ENCODE peak calls at places on chromosomes 16 and 17, in eight cellular contexts. O, E, Q, R, B, K, Z and H are unnamed samples.

GRCh38 chr17:29561541-29562517 is 5.0 kb downstream of the ABHD15 start:
- DNase-seq in O (no peak), E (no peak), Q (no peak), R (no peak), B (no peak), K (no peak), Z (no peak), H (no peak)

GRCh38 chr17:39225974-39226683 is 384 bp upstream of the STAC2 start:
- DNase-seq in O (peak), E (no peak), Q (peak), R (no peak), B (no peak), K (no peak), Z (peak), H (no peak)

GRCh38 chr17:78271419-78272160 is 40.2 kb downstream of the TMEM235 start:
- DNase-seq in O (peak), E (no peak), Q (no peak), R (no peak), B (no peak), K (no peak), Z (no peak), H (no peak)

GRCh38 chr16:24130494-24131085 is 125.5 kb upstream of the CACNG3 start:
- DNase-seq in O (no peak), E (no peak), Q (no peak), R (no peak), B (no peak), K (no peak), Z (no peak), H (no peak)

GRCh38 chr17:67020293-67020766 is 24.0 kb upstream of the CACNG1 start:
- DNase-seq in O (no peak), E (no peak), Q (no peak), R (no peak), B (no peak), K (no peak), Z (no peak), H (no peak)

GRCh38 chr16:84024854-84025253 is 17.7 kb downstream of the SLC38A8 start:
- DNase-seq in O (no peak), E (no peak), Q (peak), R (no peak), B (no peak), K (no peak), Z (peak), H (no peak)

GRCh38 chr16:776824-777223 is 11.4 kb downstream of the RPUSD1 start:
- DNase-seq in O (no peak), E (no peak), Q (no peak), R (no peak), B (no peak), K (no peak), Z (no peak), H (no peak)

GRCh38 chr16:59192551-59193199 is 458.6 kb upstream of the GOT2 start:
- DNase-seq in O (peak), E (no peak), Q (peak), R (no peak), B (no peak), K (peak), Z (peak), H (no peak)

GRCh38 chr17:77502626-77503292 is 362.0 kb downstream of the SEC14L1 start:
- DNase-seq in O (no peak), E (no peak), Q (no peak), R (no peak), B (no peak), K (no peak), Z (no peak), H (no peak)

GRCh38 chr16:19861069-19861468 is 23.6 kb downstream of the GPRC5B start:
- DNase-seq in O (no peak), E (no peak), Q (no peak), R (no peak), B (no peak), K (no peak), Z (no peak), H (no peak)

GRCh38 chr17:68053237-68054030 is 17.9 kb downstream of the KPNA2 start:
- DNase-seq in O (peak), E (no peak), Q (peak), R (no peak), B (peak), K (no peak), Z (peak), H (no peak)

GRCh38 chr16:3578121-3578520 is 918 bp upstream of the NLRC3 start:
- DNase-seq in O (no peak), E (no peak), Q (no peak), R (no peak), B (no peak), K (peak), Z (no peak), H (no peak)

GRCh38 chr17:19317359-19318095 is 45.0 kb downstream of the B9D1 start:
- DNase-seq in O (peak), E (peak), Q (peak), R (no peak), B (peak), K (peak), Z (peak), H (peak)

GRCh38 chr16:2486645-2487516 is 12.0 kb downstream of the TBC1D24 start:
- DNase-seq in O (peak), E (peak), Q (no peak), R (no peak), B (no peak), K (peak), Z (peak), H (no peak)

GRCh38 chr16:51148674-51149228 is 2.3 kb downstream of the SALL1 start:
- DNase-seq in O (no peak), E (no peak), Q (peak), R (no peak), B (no peak), K (no peak), Z (peak), H (no peak)

GRCh38 chr17:78933959-78934568 is 8.9 kb upstream of the TIMP2 start:
- DNase-seq in O (peak), E (peak), Q (peak), R (peak), B (peak), K (no peak), Z (peak), H (peak)

GRCh38 chr17:35733366-35733765 is 1.9 kb downstream of the RASL10B start:
- DNase-seq in O (no peak), E (no peak), Q (no peak), R (no peak), B (no peak), K (no peak), Z (no peak), H (no peak)

GRCh38 chr17:51640108-51640622 is 379.8 kb downstream of the UTP18 start:
- DNase-seq in O (no peak), E (no peak), Q (no peak), R (peak), B (no peak), K (peak), Z (no peak), H (no peak)

GRCh38 chr17:5557485-5557884 is 26.8 kb downstream of the NLRP1 start:
- DNase-seq in O (no peak), E (no peak), Q (peak), R (peak), B (peak), K (no peak), Z (peak), H (peak)

GRCh38 chr16:72877374-72878028 is 170.4 kb downstream of the ZFHX3 start:
- DNase-seq in O (no peak), E (no peak), Q (peak), R (peak), B (no peak), K (no peak), Z (peak), H (peak)

GRCh38 chr17:30240177-30240576 is 4.7 kb upstream of the SLC6A4 start:
- DNase-seq in O (no peak), E (no peak), Q (no peak), R (no peak), B (no peak), K (no peak), Z (no peak), H (no peak)

GRCh38 chr16:49889725-49890397 is 33.9 kb upstream of the ZNF423 start:
- DNase-seq in O (no peak), E (no peak), Q (no peak), R (no peak), B (no peak), K (no peak), Z (peak), H (no peak)

GRCh38 chr16:49886554-49887121 is 30.7 kb upstream of the ZNF423 start:
- DNase-seq in O (no peak), E (no peak), Q (no peak), R (no peak), B (no peak), K (no peak), Z (no peak), H (no peak)

DNA sequence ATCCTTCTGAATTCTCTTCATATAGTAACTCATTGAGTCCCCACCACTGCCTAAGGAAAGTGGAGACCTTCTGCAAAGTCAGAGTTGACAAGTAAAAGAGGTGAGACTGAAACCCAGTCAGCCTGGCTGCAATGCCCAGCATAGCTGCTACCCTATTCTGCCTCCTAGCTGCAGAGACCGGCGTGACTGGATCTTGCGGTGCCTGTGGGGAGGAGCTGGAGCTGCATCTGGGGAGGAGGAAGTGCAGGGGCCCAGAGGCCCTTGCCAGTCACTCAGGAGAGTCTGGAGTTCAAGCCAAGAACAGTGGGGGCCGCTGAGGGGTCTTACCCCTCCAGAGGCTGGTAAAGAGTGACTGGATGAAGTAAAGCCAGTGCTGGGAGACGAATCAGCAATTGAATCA is 35.0 kb upstream of the ZNF423 start:
- DNase-seq in O (peak), E (peak), Q (no peak), R (no peak), B (no peak), K (peak), Z (no peak), H (no peak)
- TF ChIP-seq CTCF in O (peak), E (peak), Q (peak), R (no peak), B (no peak), K (peak), Z (no peak), H (peak)

GRCh38 chr16:76450890-76451289 is 173.7 kb downstream of the CNTNAP4 start:
- DNase-seq in O (no peak), E (no peak), Q (no peak), R (no peak), B (no peak), K (no peak), Z (no peak), H (no peak)
- H3K4me3 ChIP-seq in O (no peak), E (no peak), Q (no peak), R (no peak), B (no peak), K (no peak), Z (no peak), H (no peak)

GRCh38 chr17:71633391-71633849 is 487.4 kb upstream of the SOX9 start:
- DNase-seq in O (peak), E (no peak), Q (peak), R (peak), B (peak), K (no peak), Z (peak), H (no peak)
- TF ChIP-seq CTCF in O (no peak), E (no peak), Q (no peak), R (no peak), B (no peak), K (no peak), Z (no peak), H (no peak)

GRCh38 chr16:74691093-74691855 is 9.4 kb downstream of the MLKL start:
- DNase-seq in O (no peak), E (no peak), Q (no peak), R (no peak), B (no peak), K (no peak), Z (peak), H (no peak)

GRCh38 chr16:74700206-74701040 is at the start of gene MLKL:
- DNase-seq in O (peak), E (peak), Q (peak), R (peak), B (no peak), K (peak), Z (peak), H (no peak)

GRCh38 chr16:74699666-74700065 is 996 bp downstream of the MLKL start:
- DNase-seq in O (no peak), E (no peak), Q (no peak), R (no peak), B (no peak), K (peak), Z (no peak), H (no peak)

GRCh38 chr16:74698220-74698619 is 2.4 kb downstream of the MLKL start:
- DNase-seq in O (no peak), E (no peak), Q (no peak), R (no peak), B (no peak), K (peak), Z (peak), H (no peak)

GRCh38 chr16:74695450-74696422 is 4.9 kb downstream of the MLKL start:
- DNase-seq in O (peak), E (peak), Q (peak), R (peak), B (peak), K (peak), Z (peak), H (peak)
- H3K4me3 ChIP-seq in O (peak), E (peak), Q (peak), R (peak), B (peak), K (peak), Z (peak), H (peak)

DNA sequence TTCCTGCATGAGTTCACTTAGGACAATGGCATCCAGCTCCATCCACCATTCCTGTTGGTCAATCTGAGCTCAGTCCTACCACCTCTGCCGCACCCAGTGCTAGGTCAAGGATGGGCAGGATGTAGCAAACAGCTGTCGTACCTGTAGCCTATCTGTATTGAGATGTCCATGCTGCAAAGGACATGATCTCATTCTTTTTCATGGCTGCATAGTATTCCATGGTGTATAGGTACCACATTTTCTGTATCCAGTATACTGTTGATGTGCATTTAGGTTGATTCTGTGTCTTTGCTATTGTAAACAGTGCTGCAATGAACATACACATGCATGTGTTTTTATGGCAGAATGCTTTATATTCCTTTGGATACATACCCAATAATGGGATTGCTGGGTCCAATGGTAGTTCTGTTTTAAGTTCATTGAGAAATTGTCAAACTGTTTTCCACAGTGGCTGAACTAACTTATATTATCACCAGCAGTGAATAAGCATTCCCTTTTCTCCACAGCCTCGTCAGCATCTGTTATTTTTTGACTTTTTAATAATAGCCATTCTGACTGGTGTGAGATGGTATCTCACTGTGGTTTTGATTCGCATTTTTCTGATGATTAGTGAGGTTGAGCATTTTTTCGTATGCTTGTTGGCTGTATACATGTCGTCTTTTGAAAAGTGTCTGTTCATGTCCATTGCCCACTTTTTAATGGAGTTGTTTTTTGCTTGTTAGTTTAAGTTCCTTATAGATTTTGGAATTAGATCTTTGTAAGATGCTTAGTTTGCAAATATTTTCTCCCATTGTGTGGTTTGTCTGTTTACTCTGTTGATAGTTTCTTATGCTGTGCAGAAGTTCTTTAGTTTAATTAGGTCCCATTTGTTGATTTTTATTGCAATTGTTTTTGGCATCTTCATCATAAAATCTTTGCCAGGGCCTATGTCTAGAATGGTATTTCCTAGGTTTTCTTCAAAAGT is 7.2 kb upstream of the MRTFB start:
- DNase-seq in O (no peak), E (no peak), Q (peak), R (no peak), B (no peak), K (no peak), Z (no peak), H (no peak)
- TF ChIP-seq CTCF in O (no peak), E (no peak), Q (no peak), R (no peak), B (no peak), K (no peak), Z (no peak), H (no peak)

GRCh38 chr16:46975165-46975564 is 1.7 kb upstream of the DNAJA2 start:
- DNase-seq in O (no peak), E (no peak), Q (no peak), R (no peak), B (no peak), K (no peak), Z (no peak), H (no peak)

GRCh38 chr16:46975908-46976470 is 2.5 kb upstream of the DNAJA2 start:
- DNase-seq in O (no peak), E (no peak), Q (no peak), R (no peak), B (no peak), K (peak), Z (no peak), H (no peak)

GRCh38 chr16:46974352-46974751 is 878 bp upstream of the DNAJA2 start:
- DNase-seq in O (no peak), E (no peak), Q (peak), R (no peak), B (no peak), K (peak), Z (peak), H (no peak)

GRCh38 chr16:46973457-46974324 is at the start of gene DNAJA2:
- DNase-seq in O (peak), E (peak), Q (peak), R (peak), B (peak), K (peak), Z (peak), H (peak)

GRCh38 chr16:46976550-46976949 is 3.1 kb upstream of the DNAJA2 start:
- DNase-seq in O (peak), E (peak), Q (no peak), R (peak), B (no peak), K (peak), Z (no peak), H (no peak)
- H3K4me3 ChIP-seq in O (no peak), E (no peak), Q (no peak), R (no peak), B (no peak), K (peak), Z (no peak), H (no peak)